ENCODE peak calls at places on chromosomes 2 and 18, in seven cellular contexts. G is naive thymus-derived CD4-positive, alpha-beta T cell; M is GM12878; H is mesenchymal stem cell; C is neuronal stem cell; E is A549; U is esophagus squamous epithelium. D is an unnamed sample. For H3K4me1, the result is how much of the 10 kb centered on the place peaks cover.

GRCh38 chr2:207505180-207505579 is 24.6 kb upstream of the CREB1 start:
- DNase-seq in G (no peak), M (no peak), H (peak), C (no peak), E (no peak), U (no peak), D (no peak)

GRCh38 chr2:228613133-228613532 is 431.6 kb upstream of the SPHKAP start:
- DNase-seq in G (no peak), M (peak), H (peak), C (no peak), E (peak), U (no peak), D (no peak)

GRCh38 chr18:7535436-7536190 is 31.5 kb upstream of the PTPRM start:
- DNase-seq in G (no peak), M (no peak), H (peak), C (no peak), E (no peak), U (no peak), D (no peak)

GRCh38 chr2:126850951-126851350 is 47.7 kb upstream of the TEX51 start:
- DNase-seq in G (no peak), M (no peak), H (no peak), C (no peak), E (no peak), U (no peak), D (no peak)

GRCh38 chr2:43890855-43891254 is 52.1 kb downstream of the ABCG8 start:
- DNase-seq in G (no peak), M (no peak), H (peak), C (no peak), E (no peak), U (no peak), D (no peak)

GRCh38 chr2:239792649-239793010 is 232.5 kb downstream of the NDUFA10 start:
- DNase-seq in G (no peak), M (no peak), H (no peak), C (no peak), E (no peak), U (no peak), D (no peak)

GRCh38 chr2:27255660-27256059 is 7.2 kb downstream of the SLC30A3 start:
- DNase-seq in G (no peak), M (no peak), H (no peak), C (no peak), E (no peak), U (no peak), D (no peak)

GRCh38 chr18:27789406-27789805 is 387.5 kb downstream of the CDH2 start:
- DNase-seq in G (no peak), M (no peak), H (no peak), C (no peak), E (no peak), U (no peak), D (no peak)

GRCh38 chr2:105393373-105394055 is 5.3 kb downstream of the FHL2 start:
- DNase-seq in G (no peak), M (no peak), H (peak), C (no peak), E (no peak), U (no peak), D (no peak)

GRCh38 chr2:240259924-240260529 is 119.6 kb upstream of the OTOS start:
- DNase-seq in G (no peak), M (no peak), H (no peak), C (no peak), E (no peak), U (no peak), D (no peak)

GRCh38 chr2:120772261-120772660 is 36.6 kb downstream of the GLI2 start:
- DNase-seq in G (no peak), M (no peak), H (peak), C (no peak), E (no peak), U (no peak), D (no peak)

GRCh38 chr2:215553946-215554345 is 118.1 kb upstream of the FN1 start:
- DNase-seq in G (no peak), M (no peak), H (no peak), C (no peak), E (no peak), U (no peak), D (no peak)

GRCh38 chr2:234290671-234291070 is 206.2 kb downstream of the ARL4C start:
- DNase-seq in G (peak), M (peak), H (no peak), C (no peak), E (no peak), U (no peak), D (no peak)

GRCh38 chr2:13616059-13616458 is 899.3 kb downstream of the TRIB2 start:
- DNase-seq in G (no peak), M (no peak), H (no peak), C (no peak), E (no peak), U (no peak), D (no peak)

GRCh38 chr2:69196327-69197117 is 183.5 kb downstream of the ANTXR1 start:
- DNase-seq in G (no peak), M (no peak), H (peak), C (no peak), E (peak), U (no peak), D (no peak)

GRCh38 chr18:23131693-23132319 is 3.5 kb upstream of the CABLES1 start:
- DNase-seq in G (peak), M (peak), H (peak), C (peak), E (peak), U (no peak), D (peak)

GRCh38 chr2:214542251-214542650 is 131.4 kb downstream of the VWC2L start:
- DNase-seq in G (no peak), M (no peak), H (no peak), C (no peak), E (no peak), U (no peak), D (no peak)

GRCh38 chr2:53770264-53770663 is 2.7 kb downstream of the CHAC2 start:
- DNase-seq in G (no peak), M (no peak), H (no peak), C (no peak), E (peak), U (no peak), D (no peak)

GRCh38 chr18:154151-154550 is 4.2 kb upstream of the USP14 start:
- DNase-seq in G (no peak), M (no peak), H (no peak), C (no peak), E (no peak), U (no peak), D (no peak)

GRCh38 chr2:217822296-217823252 is 180.2 kb downstream of the TNS1 start:
- DNase-seq in G (no peak), M (no peak), H (no peak), C (no peak), E (no peak), U (no peak), D (no peak)

GRCh38 chr18:37322497-37323035 is 243.0 kb downstream of the CELF4 start:
- DNase-seq in G (no peak), M (no peak), H (peak), C (peak), E (peak), U (no peak), D (peak)

GRCh38 chr2:120783371-120783791 is 47.7 kb downstream of the GLI2 start:
- DNase-seq in G (no peak), M (no peak), H (peak), C (no peak), E (no peak), U (no peak), D (peak)

GRCh38 chr18:55658598-55658997 is 70.6 kb upstream of the TCF4 start:
- DNase-seq in G (no peak), M (no peak), H (no peak), C (no peak), E (no peak), U (no peak), D (no peak)

GRCh38 chr2:150424361-150424760 is 63.1 kb downstream of the RND3 start:
- DNase-seq in G (no peak), M (no peak), H (peak), C (no peak), E (no peak), U (no peak), D (no peak)

GRCh38 chr18:55920063-55920462 is 332.1 kb upstream of the TCF4 start:
- DNase-seq in G (no peak), M (no peak), H (no peak), C (no peak), E (no peak), U (no peak), D (no peak)

GRCh38 chr2:8482432-8482831 is 199.4 kb upstream of the ID2 start:
- DNase-seq in G (no peak), M (no peak), H (no peak), C (no peak), E (no peak), U (no peak), D (no peak)

GRCh38 chr2:3354986-3355385 is 22.6 kb downstream of the EIPR1 start:
- DNase-seq in G (no peak), M (no peak), H (no peak), C (no peak), E (no peak), U (no peak), D (no peak)

GRCh38 chr2:28627722-28628480 is 123.7 kb upstream of the PPP1CB start:
- DNase-seq in G (no peak), M (no peak), H (no peak), C (no peak), E (no peak), U (no peak), D (no peak)

GRCh38 chr2:194819367-194819766 is 837.7 kb upstream of the SLC39A10 start:
- DNase-seq in G (no peak), M (no peak), H (no peak), C (peak), E (no peak), U (no peak), D (no peak)

GRCh38 chr2:181312515-181312927 is 144.7 kb upstream of the ITGA4 start:
- DNase-seq in G (no peak), M (peak), H (no peak), C (no peak), E (no peak), U (no peak), D (no peak)
- H3K4me1 ChIP-seq in G (under half), M (under half), H (under half), C (under half), E (under half), U (under half), D (under half)

GRCh38 chr2:142883526-142883925 is 6.1 kb downstream of the KYNU start:
- DNase-seq in G (no peak), M (no peak), H (no peak), C (no peak), E (no peak), U (no peak), D (no peak)
- H3K4me1 ChIP-seq in G (under half), M (under half), H (under half), C (under half), E (half or more), U (under half), D (under half)

GRCh38 chr18:2853926-2854664 is 7.3 kb downstream of the EMILIN2 start:
- DNase-seq in G (no peak), M (no peak), H (no peak), C (no peak), E (no peak), U (no peak), D (no peak)

GRCh38 chr18:2855560-2856350 is 8.9 kb downstream of the EMILIN2 start:
- DNase-seq in G (no peak), M (no peak), H (no peak), C (no peak), E (no peak), U (no peak), D (no peak)

GRCh38 chr18:2856499-2856898 is 9.7 kb downstream of the EMILIN2 start:
- DNase-seq in G (peak), M (no peak), H (no peak), C (no peak), E (no peak), U (no peak), D (no peak)

GRCh38 chr18:2853173-2853925 is 6.5 kb downstream of the EMILIN2 start:
- DNase-seq in G (no peak), M (no peak), H (no peak), C (no peak), E (no peak), U (no peak), D (no peak)

DNA sequence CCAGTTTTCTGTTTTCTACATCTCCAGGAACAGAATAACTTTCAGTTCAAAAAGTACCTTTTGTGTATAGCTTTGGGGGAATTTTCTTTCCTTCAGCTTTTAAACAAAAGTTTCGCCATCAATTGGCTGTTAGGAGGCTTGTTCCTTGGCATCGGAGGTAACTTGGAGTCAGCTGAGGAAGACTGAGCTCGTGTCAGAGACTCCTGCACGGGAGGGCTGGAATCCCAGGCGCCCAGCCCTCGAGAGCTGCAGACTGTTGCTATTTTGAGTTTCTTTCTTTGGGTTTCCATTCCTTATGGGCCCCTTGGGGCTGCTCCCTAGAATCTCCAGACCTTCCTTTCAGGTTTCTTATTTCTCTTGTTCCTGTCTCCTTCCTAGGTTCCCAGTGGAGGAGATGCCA is 8.1 kb downstream of the EMILIN2 start:
- DNase-seq in G (no peak), M (no peak), H (no peak), C (no peak), E (no peak), U (no peak), D (no peak)
- H3K4me1 ChIP-seq in G (under half), M (under half), H (under half), C (under half), E (under half), U (under half), D (under half)

GRCh38 chr2:160428425-160428763 is 65.2 kb downstream of the RBMS1 start:
- DNase-seq in G (no peak), M (no peak), H (no peak), C (no peak), E (no peak), U (no peak), D (no peak)
- H3K4me1 ChIP-seq in G (under half), M (under half), H (under half), C (under half), E (under half), U (under half), D (under half)

GRCh38 chr2:229914182-229914581 is 7.6 kb downstream of the TRIP12 start:
- DNase-seq in G (no peak), M (no peak), H (no peak), C (no peak), E (no peak), U (no peak), D (no peak)

GRCh38 chr2:229909090-229909489 is 12.7 kb downstream of the TRIP12 start:
- DNase-seq in G (no peak), M (no peak), H (no peak), C (no peak), E (no peak), U (no peak), D (no peak)

GRCh38 chr2:229905601-229906000 is 16.2 kb downstream of the TRIP12 start:
- DNase-seq in G (no peak), M (no peak), H (no peak), C (no peak), E (no peak), U (no peak), D (peak)

GRCh38 chr2:229910832-229911412 is 10.9 kb downstream of the TRIP12 start:
- DNase-seq in G (peak), M (no peak), H (peak), C (no peak), E (peak), U (no peak), D (peak)

DNA sequence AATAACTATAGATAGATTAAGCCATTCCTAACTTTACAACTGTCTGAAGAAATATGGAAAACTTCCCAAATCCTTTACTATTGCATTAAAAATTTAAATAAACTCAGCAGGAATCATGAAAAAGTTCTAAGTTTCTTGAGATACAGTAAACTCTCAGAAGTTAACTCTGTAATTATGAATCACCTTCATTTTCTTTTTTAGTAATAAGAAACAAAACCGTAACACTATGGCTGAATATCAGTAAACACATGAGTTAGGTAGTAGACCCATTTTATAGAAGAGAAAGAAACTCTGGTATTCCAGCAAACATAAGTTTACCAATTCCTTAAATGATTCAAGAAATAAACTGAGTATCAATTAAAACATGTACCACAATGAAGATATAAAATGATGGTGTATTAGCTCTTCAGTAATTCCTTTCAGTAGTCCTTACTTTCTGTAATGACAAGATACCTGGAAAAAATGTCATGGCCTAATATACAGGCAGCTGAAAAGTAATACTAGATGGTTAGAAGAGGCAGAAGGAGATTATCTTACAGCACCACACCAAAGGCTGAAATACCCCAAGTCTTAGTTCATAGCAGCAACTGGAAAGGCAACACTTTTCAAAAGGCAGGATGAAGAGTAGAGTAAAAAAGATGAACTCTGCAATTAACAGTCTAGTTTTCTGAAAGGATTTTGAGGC is 11.5 kb downstream of the TRIP12 start:
- DNase-seq in G (no peak), M (no peak), H (no peak), C (no peak), E (no peak), U (no peak), D (no peak)
- H3K4me1 ChIP-seq in G (under half), M (under half), H (under half), C (under half), E (under half), U (under half), D (under half)